ENCODE peak calls at places on chromosome 21, in six cellular contexts. E is adrenal gland; S is brain microvascular endothelial cell; Q is CD8-positive, alpha-beta T cell; V is fibroblast of lung; A is mammary epithelial cell. T is an unnamed sample.

GRCh38 chr21:15706686-15707085 is 23.1 kb upstream of the USP25 start:
- DNase-seq in S (peak; percentile 94), A (peak; percentile 93), E (no peak), Q (no peak), V (peak; percentile 98), T (no peak)

GRCh38 chr21:44517175-44517899 is 22.7 kb downstream of the KRTAP10-1 start:
- DNase-seq in A (no peak), E (no peak), V (peak; percentile 3), S (peak; percentile 7), Q (no peak), T (peak; percentile 85)

GRCh38 chr21:14383596-14384210 is 757 bp upstream of the HSPA13 start:
- DNase-seq in Q (no peak), A (no peak), V (peak; percentile 31), E (peak; percentile 28), S (peak; percentile 1), T (no peak)

GRCh38 chr21:15060776-15061175 is 4.0 kb downstream of the NRIP1 start:
- DNase-seq in S (peak; percentile 7), A (peak; percentile 25), Q (no peak), E (no peak), V (peak; percentile 66), T (no peak)

GRCh38 chr21:35226302-35226701 is 177.2 kb upstream of the RUNX1 start:
- DNase-seq in V (peak; percentile 52), A (no peak), S (no peak), E (no peak), Q (no peak), T (no peak)

GRCh38 chr21:14120091-14120734 is 90.5 kb downstream of the LIPI start:
- DNase-seq in A (no peak), S (no peak), E (no peak), Q (no peak), V (no peak), T (peak; percentile 5)

GRCh38 chr21:32364387-32364786 is 28.4 kb downstream of the URB1 start:
- DNase-seq in Q (no peak), V (peak; percentile 23), A (no peak), S (no peak), E (no peak), T (no peak)

GRCh38 chr21:15617968-15618367 is 111.8 kb upstream of the USP25 start:
- DNase-seq in V (peak; percentile 76), Q (no peak), A (peak; percentile 58), E (no peak), S (peak; percentile 76), T (no peak)

GRCh38 chr21:43884012-43884860 is 19.2 kb downstream of the AGPAT3 start:
- DNase-seq in V (peak; percentile 48), A (peak; percentile 37), E (peak; percentile 77), S (peak; percentile 33), Q (no peak), T (peak; percentile 68)

GRCh38 chr21:36430841-36431240 is 45.6 kb downstream of the CHAF1B start:
- DNase-seq in A (peak; percentile 13), S (peak; percentile 51), E (no peak), Q (no peak), V (peak; percentile 72), T (no peak)

DNA sequence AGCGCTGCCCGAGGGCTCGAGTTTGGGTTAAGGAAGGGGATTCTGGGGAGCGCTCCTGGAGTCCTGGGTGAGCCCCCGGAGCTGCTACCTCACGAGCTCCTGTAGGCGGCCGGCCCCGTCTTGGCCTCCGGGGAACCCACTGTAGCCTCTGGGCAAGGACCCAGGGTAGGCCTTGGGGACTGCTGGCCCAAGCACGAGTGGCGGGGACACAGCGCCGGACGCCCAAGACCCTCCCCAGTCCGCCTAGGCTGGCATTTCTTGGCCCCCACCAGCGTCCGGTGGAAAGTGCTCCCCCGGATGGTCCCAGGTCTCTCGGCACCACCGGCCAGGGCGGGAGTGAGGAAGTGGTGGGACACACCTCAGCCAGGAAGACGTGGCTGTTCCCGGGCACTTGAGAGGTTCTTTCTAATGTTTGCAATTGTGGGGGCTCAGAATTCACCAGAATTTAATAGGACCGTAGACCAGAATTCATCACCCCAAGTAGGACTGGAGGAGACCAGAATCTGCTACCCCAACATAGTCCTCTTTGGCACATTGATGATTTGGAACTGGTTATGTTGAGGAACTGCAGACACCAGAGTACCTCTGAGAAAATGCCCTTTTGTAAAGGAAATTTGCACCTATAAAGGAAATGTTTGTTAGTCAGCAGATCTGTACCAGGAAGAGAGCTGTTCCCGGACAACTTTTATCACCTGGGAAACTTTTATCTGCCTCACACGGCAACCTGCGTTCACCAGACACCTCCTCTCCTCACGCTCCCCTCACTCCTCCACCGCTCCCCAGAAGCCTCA is 652 bp upstream of the TMPRSS2 start:
- DNase-seq in Q (no peak), V (no peak), S (no peak), A (no peak), E (no peak), T (peak; percentile 70)
- H3K4me3 ChIP-seq in Q (no peak overlapping the region), V (no peak overlapping the region), S (no peak overlapping the region), A (no peak overlapping the region), E (no peak overlapping the region), T (peak overlapping the region; percentile 77)

GRCh38 chr21:28252923-28253322 is 739.8 kb downstream of the LTN1 start:
- DNase-seq in E (no peak), A (no peak), Q (no peak), S (no peak), V (no peak), T (no peak)

GRCh38 chr21:28257276-28257675 is 735.4 kb downstream of the LTN1 start:
- DNase-seq in Q (no peak), V (no peak), S (no peak), E (no peak), A (no peak), T (no peak)

GRCh38 chr21:28253378-28253777 is 739.3 kb downstream of the LTN1 start:
- DNase-seq in Q (no peak), S (peak; percentile 43), E (no peak), V (peak; percentile 75), A (peak; percentile 34), T (no peak)

GRCh38 chr21:28256420-28256831 is 736.3 kb downstream of the LTN1 start:
- DNase-seq in S (peak; percentile 34), Q (no peak), V (peak; percentile 64), E (no peak), A (no peak), T (no peak)

GRCh38 chr21:28253971-28254370 is 738.7 kb downstream of the LTN1 start:
- DNase-seq in E (no peak), A (no peak), Q (no peak), V (no peak), S (no peak), T (no peak)
- H3K36me3 ChIP-seq in E (no peaks in the 10 kb centered on the region), A (no peaks in the 10 kb centered on the region), Q (no peaks in the 10 kb centered on the region), V (no peaks in the 10 kb centered on the region), S (no peaks in the 10 kb centered on the region), T (no peaks in the 10 kb centered on the region)

GRCh38 chr21:20997308-20997632 is 939 bp upstream of the NCAM2 start:
- DNase-seq in S (no peak), A (no peak), E (no peak), V (no peak), Q (no peak), T (peak; percentile 45)

GRCh38 chr21:20998456-20998789 is 214 bp downstream of the NCAM2 start:
- DNase-seq in V (no peak), E (no peak), A (no peak), Q (no peak), S (no peak), T (no peak)

GRCh38 chr21:20997633-20998455 is at the start of gene NCAM2:
- DNase-seq in V (peak; percentile 88), E (peak; percentile 83), A (peak; percentile 9), S (peak; percentile 10), Q (peak; percentile 76), T (peak; percentile 89)

GRCh38 chr21:20999567-21000169 is 1.5 kb downstream of the NCAM2 start:
- DNase-seq in A (peak; percentile 9), E (peak; percentile 36), S (peak; percentile 27), Q (no peak), V (peak; percentile 27), T (peak; percentile 48)

GRCh38 chr21:20998886-20999285 is 677 bp downstream of the NCAM2 start:
- DNase-seq in V (no peak), S (no peak), E (no peak), A (no peak), Q (no peak), T (no peak)
- H3K4me3 ChIP-seq in V (peak overlapping the region; percentile 70), S (peak overlapping the region; percentile 72), E (no peak overlapping the region), A (no peak overlapping the region), Q (peak overlapping the region; percentile 57), T (peak overlapping the region; percentile 48)

GRCh38 chr21:45579383-45580180 is 37.3 kb upstream of the SLC19A1 start:
- DNase-seq in Q (no peak), A (no peak), S (no peak), E (no peak), V (no peak), T (peak; percentile 44)
- H3K36me3 ChIP-seq in Q (no peaks in the 10 kb centered on the region), A (no peaks in the 10 kb centered on the region), S (no peaks in the 10 kb centered on the region), E (no peaks in the 10 kb centered on the region), V (no peaks in the 10 kb centered on the region), T (no peaks in the 10 kb centered on the region)

T was measured in H7.